ENCODE peak calls at places on chromosomes 6 and 20, in five cellular contexts. I, R, T, G and M are unnamed samples.

GRCh38 chr6:43175676-43176422 is 4.8 kb downstream of the SRF start:
- DNase-seq in I (no peak), R (no peak), T (no peak), G (no peak), M (no peak)

GRCh38 chr6:89944826-89945407 is 50.6 kb downstream of the GJA10 start:
- DNase-seq in I (peak; percentile 22), R (no peak), T (no peak), G (no peak), M (peak; percentile 10)

GRCh38 chr6:32868257-32868788 is 14.3 kb downstream of the PSMB9 start:
- DNase-seq in I (peak; percentile 79), R (peak; percentile 46), T (peak; percentile 95), G (peak; percentile 53), M (peak; percentile 63)

GRCh38 chr6:108627692-108628565 is 67.2 kb downstream of the FOXO3 start:
- DNase-seq in I (no peak), R (no peak), T (no peak), G (peak; percentile 41), M (no peak)

GRCh38 chr6:143598466-143599080 is 79.2 kb upstream of the PHACTR2 start:
- DNase-seq in I (peak; percentile 46), R (peak; percentile 38), T (no peak), G (no peak), M (no peak)

GRCh38 chr20:59743767-59744485 is 139.6 kb downstream of the PHACTR3 start:
- DNase-seq in I (no peak), R (no peak), T (no peak), G (no peak), M (peak; percentile 27)

GRCh38 chr20:37524859-37525708 is 2.6 kb downstream of the BLCAP start:
- DNase-seq in I (no peak), R (no peak), T (no peak), G (no peak), M (no peak)

GRCh38 chr6:62285612-62286469 is at the start of gene KHDRBS2:
- DNase-seq in I (no peak), R (peak; percentile 85), T (peak; percentile 51), G (peak; percentile 52), M (no peak)

GRCh38 chr20:10370091-10370887 is 63.7 kb downstream of the MKKS start:
- DNase-seq in I (no peak), R (no peak), T (no peak), G (no peak), M (no peak)

GRCh38 chr6:195861-196360 is 96.4 kb upstream of the DUSP22 start:
- DNase-seq in I (peak; percentile 47), R (no peak), T (no peak), G (no peak), M (no peak)

GRCh38 chr20:8309638-8310037 is 177.6 kb downstream of the PLCB1 start:
- DNase-seq in I (no peak), R (no peak), T (no peak), G (no peak), M (no peak)

GRCh38 chr20:60331688-60332300 is 373.6 kb downstream of the CDH26 start:
- DNase-seq in I (no peak), R (no peak), T (no peak), G (no peak), M (no peak)

GRCh38 chr20:47304287-47304686 is 52.2 kb downstream of the ZMYND8 start:
- DNase-seq in I (no peak), R (no peak), T (no peak), G (no peak), M (no peak)

GRCh38 chr6:158680441-158680840 is 30.6 kb downstream of the SYTL3 start:
- DNase-seq in I (no peak), R (no peak), T (peak; percentile 30), G (no peak), M (no peak)

GRCh38 chr6:49339096-49339495 is 124.0 kb downstream of the MMUT start:
- DNase-seq in I (no peak), R (no peak), T (no peak), G (no peak), M (no peak)

GRCh38 chr6:137171824-137172733 is 1.4 kb downstream of the IL22RA2 start:
- DNase-seq in I (no peak), R (peak; percentile 49), T (no peak), G (no peak), M (no peak)

GRCh38 chr6:30883743-30884520 is at the start of gene DDR1:
- DNase-seq in I (peak; percentile 24), R (peak; percentile 88), T (peak; percentile 68), G (no peak), M (no peak)